ENCODE peak calls at places on chromosomes 12 and 14, in six cellular contexts. X is GM23338, U is upper lobe of left lung, P is dorsolateral prefrontal cortex, V is hepatocyte, Z is heart right ventricle. G is an unnamed sample.
A peak's percentile ranks its signal among the peaks of the same experiment; 100 is the strongest.

GRCh38 chr12:118714051-118714460 is 267.3 kb upstream of the SRRM4 start:
- DNase-seq in U (no peak), P (peak; percentile 22), Z (no peak), V (peak; percentile 57), X (peak; percentile 93), G (no peak)

GRCh38 chr12:21526053-21526452 is at the start of gene SPX:
- DNase-seq in P (no peak), V (no peak), U (no peak), X (no peak), Z (no peak), G (no peak)

GRCh38 chr14:100803694-100804075 is 22.2 kb upstream of the MEG3 start:
- DNase-seq in U (no peak), Z (no peak), P (no peak), X (no peak), V (no peak), G (no peak)

GRCh38 chr12:52440821-52441319 is 6.7 kb upstream of the KRT75 start:
- DNase-seq in P (no peak), X (no peak), Z (no peak), U (no peak), V (peak; percentile 50), G (peak; percentile 34)

GRCh38 chr12:11508699-11509098 is 113.3 kb upstream of the PRB2 start:
- DNase-seq in X (peak; percentile 38), Z (no peak), V (no peak), P (no peak), U (no peak), G (no peak)

GRCh38 chr12:21983102-21983501 is 41.9 kb upstream of the ABCC9 start:
- DNase-seq in U (no peak), Z (no peak), P (no peak), V (no peak), X (no peak), G (no peak)

GRCh38 chr12:94384030-94384429 is 75.6 kb downstream of the CEP83 start:
- DNase-seq in X (no peak), P (no peak), Z (no peak), V (no peak), U (no peak), G (no peak)

GRCh38 chr12:15851045-15851444 is 31.1 kb upstream of the STRAP start:
- DNase-seq in V (no peak), P (no peak), X (no peak), Z (no peak), U (no peak), G (no peak)

GRCh38 chr12:30448038-30448437 is 247.6 kb downstream of the IPO8 start:
- DNase-seq in P (no peak), X (no peak), U (no peak), V (no peak), Z (no peak), G (no peak)

GRCh38 chr14:51566831-51567582 is 84.7 kb upstream of the FRMD6 start:
- DNase-seq in U (no peak), P (no peak), V (no peak), X (peak; percentile 12), Z (no peak), G (no peak)

GRCh38 chr12:93745304-93745703 is 68.1 kb downstream of the CRADD start:
- DNase-seq in U (no peak), X (no peak), V (no peak), Z (no peak), P (no peak), G (no peak)

GRCh38 chr12:13146539-13146938 is 43.1 kb upstream of the GSG1 start:
- DNase-seq in X (no peak), U (no peak), V (no peak), Z (no peak), P (no peak), G (no peak)

GRCh38 chr12:64998327-64999156 is 122.6 kb downstream of the WIF1 start:
- DNase-seq in U (no peak), P (no peak), V (peak; percentile 19), X (no peak), Z (no peak), G (no peak)

GRCh38 chr12:45290218-45290609 is 74.3 kb downstream of the ANO6 start:
- DNase-seq in X (no peak), V (no peak), P (no peak), Z (no peak), U (no peak), G (peak; percentile 37)

GRCh38 chr14:32545858-32546210 is 216.7 kb downstream of the AKAP6 start:
- DNase-seq in V (no peak), U (no peak), Z (no peak), X (no peak), P (no peak), G (no peak)

GRCh38 chr12:12784911-12785814 is at the start of gene APOLD1:
- DNase-seq in X (peak; percentile 69), U (no peak), Z (peak; percentile 34), P (no peak), V (no peak), G (no peak)

GRCh38 chr12:64390275-64390851 is at the start of gene C12orf56:
- DNase-seq in V (peak; percentile 42), P (no peak), X (peak; percentile 91), U (peak; percentile 85), Z (peak; percentile 14), G (no peak)

GRCh38 chr14:105527381-105528196 is 1.2 kb downstream of the TMEM121 start:
- DNase-seq in Z (no peak), X (no peak), P (no peak), V (peak; percentile 4), U (no peak), G (no peak)

GRCh38 chr12:79934309-79935020 is 432 bp downstream of the PPP1R12A start:
- DNase-seq in U (peak; percentile 90), Z (no peak), P (no peak), V (peak; percentile 74), X (peak; percentile 74), G (no peak)

GRCh38 chr14:70708717-70709570 is 67.2 kb downstream of the TTC9 start:
- DNase-seq in X (peak; percentile 89), Z (no peak), V (no peak), U (no peak), P (no peak), G (no peak)

GRCh38 chr12:40207551-40207950 is 17.2 kb upstream of the LRRK2 start:
- DNase-seq in V (no peak), U (no peak), P (no peak), X (no peak), Z (no peak), G (no peak)

GRCh38 chr12:15534870-15535269 is 212.6 kb downstream of the PTPRO start:
- DNase-seq in X (no peak), Z (no peak), V (no peak), P (no peak), U (no peak), G (no peak)

GRCh38 chr14:45252356-45253069 is 489 bp downstream of the MIS18BP1 start:
- DNase-seq in U (peak; percentile 21), X (peak; percentile 30), Z (no peak), V (peak; percentile 6), P (no peak), G (no peak)

GRCh38 chr14:94903338-94903737 is 133.4 kb upstream of the GSC start:
- DNase-seq in Z (no peak), X (no peak), U (no peak), V (no peak), P (no peak), G (no peak)

GRCh38 chr12:123253606-123254459 is 17.8 kb downstream of the CDK2AP1 start:
- DNase-seq in Z (peak; percentile 61), P (peak; percentile 76), X (no peak), U (no peak), V (no peak), G (no peak)

GRCh38 chr12:120928864-120929652 is 24.9 kb upstream of the SPPL3 start:
- DNase-seq in V (peak; percentile 65), P (no peak), X (peak; percentile 80), Z (no peak), U (no peak), G (no peak)

DNA sequence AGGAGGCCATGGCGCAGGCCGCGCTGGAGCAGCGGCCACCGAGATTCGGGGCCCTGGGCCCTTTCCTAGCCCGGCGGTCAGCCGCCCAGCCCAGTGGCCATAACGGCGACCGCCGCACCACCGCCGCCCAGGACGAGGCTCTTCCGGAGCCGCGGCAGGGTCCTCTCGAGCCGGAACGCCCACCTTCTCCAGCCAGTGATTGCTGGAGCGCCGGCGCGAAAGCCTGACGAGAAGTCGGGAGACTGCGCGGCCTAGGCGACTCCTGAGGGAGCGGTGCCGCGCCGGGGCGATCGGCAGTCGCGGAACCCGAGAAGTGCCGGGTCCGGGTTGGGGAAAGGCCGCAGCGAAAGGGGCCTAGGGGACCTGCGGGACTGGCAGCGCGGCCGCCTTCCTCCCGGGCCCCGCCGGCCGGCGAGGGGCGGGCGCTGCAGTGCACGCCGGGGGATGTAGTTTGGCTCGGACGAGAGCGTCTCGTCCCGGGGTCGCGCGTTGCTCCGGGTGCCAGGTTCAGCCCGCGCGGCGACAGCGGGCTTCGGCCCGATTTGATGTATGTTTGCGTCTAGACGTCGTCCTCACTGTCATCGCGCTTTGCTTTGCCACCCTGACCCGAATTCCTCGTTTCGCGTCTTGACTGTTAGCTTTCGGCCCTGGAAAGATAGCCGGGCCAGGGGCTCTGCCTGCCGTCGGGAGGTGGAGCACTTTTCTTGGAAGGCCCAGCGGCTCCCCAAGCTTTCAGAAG is at the start of gene VTI1B:
- DNase-seq in V (peak; percentile 89), Z (peak; percentile 84), U (peak; percentile 98), X (peak; percentile 93), P (peak; percentile 81), G (no peak)
- TF ChIP-seq CTCF in V (peak; percentile 40), Z (no peak), U (no peak), X (no peak), P (peak; percentile 13), G (no peak)

GRCh38 chr14:68793734-68794129 is 865 bp upstream of the ZFP36L1 start:
- DNase-seq in Z (no peak), V (no peak), U (peak; percentile 88), P (no peak), X (no peak), G (no peak)

GRCh38 chr14:68791078-68791983 is 1.5 kb downstream of the ZFP36L1 start:
- DNase-seq in U (no peak), X (peak; percentile 43), Z (no peak), P (no peak), V (no peak), G (no peak)

GRCh38 chr14:68790656-68791077 is 2.2 kb downstream of the ZFP36L1 start:
- DNase-seq in X (no peak), P (no peak), Z (no peak), U (peak; percentile 86), V (no peak), G (no peak)

GRCh38 chr14:68792830-68793733 is at the start of gene ZFP36L1:
- DNase-seq in U (peak; percentile 95), X (peak; percentile 98), P (no peak), Z (peak; percentile 93), V (peak; percentile 98), G (peak; percentile 78)

GRCh38 chr14:68792022-68792829 is 641 bp downstream of the ZFP36L1 start:
- DNase-seq in P (no peak), Z (no peak), X (peak; percentile 39), V (no peak), U (peak; percentile 64), G (no peak)
- H3K4me3 ChIP-seq in P (peak overlapping the region; percentile 78), Z (peak overlapping the region; percentile 85), X (peak overlapping the region; percentile 92), V (peak overlapping the region; percentile 89), U (peak overlapping the region; percentile 86), G (peak overlapping the region; percentile 99)

GRCh38 chr14:67151082-67151666 is 38.1 kb upstream of the GARIN2 start:
- DNase-seq in Z (no peak), V (no peak), U (no peak), X (peak; percentile 46), P (no peak), G (no peak)
- TF ChIP-seq CTCF in Z (peak; percentile 15), V (peak; percentile 9), U (no peak), X (peak; percentile 65), P (peak; percentile 47), G (no peak)

DNA sequence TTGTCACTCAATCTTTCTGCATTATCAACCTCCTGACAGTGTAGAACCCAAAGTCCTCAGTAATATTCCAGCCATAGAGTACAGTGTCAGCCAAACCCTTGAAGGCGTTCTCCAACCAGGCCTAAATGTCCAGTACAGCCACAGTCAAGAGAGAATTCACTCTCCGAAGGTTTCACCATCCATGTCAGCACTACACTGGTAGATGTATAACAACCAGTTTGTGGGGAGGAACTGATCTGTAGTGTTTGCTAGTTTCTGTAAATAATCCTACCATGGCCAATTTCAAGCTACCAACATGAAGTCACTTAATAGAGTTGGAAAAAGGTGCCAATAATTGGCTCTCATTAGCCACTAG is 456 bp upstream of the MDP1 start:
- DNase-seq in V (no peak), X (no peak), Z (no peak), P (no peak), U (no peak), G (no peak)
- H3K4me3 ChIP-seq in V (no peak overlapping the region), X (peak overlapping the region; percentile 93), Z (peak overlapping the region; percentile 79), P (peak overlapping the region; percentile 94), U (no peak overlapping the region), G (peak overlapping the region; percentile 90)